ENCODE peak calls at places on chromosomes 3 and 15, in five cellular contexts. M, K, F, G and J are unnamed samples.

GRCh38 chr3:4695846-4696245 is 202.7 kb downstream of the ITPR1 start:
- DNase-seq in M (no peak), K (no peak), F (no peak), G (no peak), J (no peak)

GRCh38 chr3:58051196-58051595 is 43.0 kb downstream of the FLNB start:
- DNase-seq in M (no peak), K (peak), F (peak), G (peak), J (no peak)

GRCh38 chr3:182618981-182619591 is 174.2 kb upstream of the ATP11B start:
- DNase-seq in M (no peak), K (peak), F (no peak), G (peak), J (no peak)

GRCh38 chr15:79595995-79596622 is 164.0 kb downstream of the MINAR1 start:
- DNase-seq in M (peak), K (peak), F (peak), G (peak), J (peak)

GRCh38 chr3:177196473-177197040 is 725 bp downstream of the TBL1XR1 start:
- DNase-seq in M (peak), K (no peak), F (no peak), G (peak), J (no peak)

GRCh38 chr3:129314757-129315385 is 36.2 kb downstream of the HMCES start:
- DNase-seq in M (peak), K (peak), F (peak), G (peak), J (peak)

GRCh38 chr3:141797167-141797773 is 34.1 kb downstream of the GRK7 start:
- DNase-seq in M (peak), K (peak), F (no peak), G (no peak), J (no peak)

GRCh38 chr3:170506556-170506955 is 79.3 kb downstream of the SLC7A14 start:
- DNase-seq in M (no peak), K (peak), F (no peak), G (peak), J (no peak)

GRCh38 chr3:38634133-38634532 is 15.4 kb downstream of the SCN5A start:
- DNase-seq in M (no peak), K (peak), F (no peak), G (peak), J (peak)

GRCh38 chr3:173275740-173276139 is 121.8 kb upstream of the NLGN1 start:
- DNase-seq in M (no peak), K (no peak), F (no peak), G (peak), J (no peak)

GRCh38 chr3:184332370-184333090 is 4.9 kb upstream of the FAM131A start:
- DNase-seq in M (no peak), K (peak), F (peak), G (peak), J (peak)

GRCh38 chr3:52065264-52065756 is 8.9 kb upstream of the DUSP7 start:
- DNase-seq in M (no peak), K (no peak), F (no peak), G (no peak), J (no peak)

GRCh38 chr3:129585949-129586657 is 20.4 kb downstream of the PLXND1 start:
- DNase-seq in M (no peak), K (no peak), F (no peak), G (no peak), J (no peak)

GRCh38 chr15:24756101-24756500 is 80.5 kb downstream of the NPAP1 start:
- DNase-seq in M (no peak), K (no peak), F (no peak), G (no peak), J (no peak)

GRCh38 chr3:107065094-107065861 is 312.0 kb upstream of the CCDC54 start:
- DNase-seq in M (no peak), K (peak), F (no peak), G (peak), J (no peak)